ENCODE peak calls at places on chromosomes 2 and 18, in six cellular contexts. T, U, V, E, K and J are unnamed samples.

GRCh38 chr2:176092270-176093144 is at the start of gene HOXD13:
- DNase-seq in K (no peak), U (no peak), E (no peak), V (peak; percentile 68), T (no peak), J (no peak)

GRCh38 chr2:100482741-100483140 is 12.5 kb downstream of the NMS start:
- DNase-seq in E (no peak), T (no peak), V (no peak), U (no peak), K (no peak), J (no peak)

GRCh38 chr2:36329746-36330145 is 25.8 kb upstream of the CRIM1 start:
- DNase-seq in U (no peak), V (no peak), K (no peak), E (no peak), T (no peak), J (no peak)

GRCh38 chr2:83323055-83323454 is 1136.0 kb downstream of the SUCLG1 start:
- DNase-seq in E (no peak), K (no peak), V (no peak), T (no peak), U (no peak), J (no peak)

GRCh38 chr2:224151161-224151560 is 112.1 kb upstream of the SERPINE2 start:
- DNase-seq in U (no peak), E (peak; percentile 38), K (no peak), V (no peak), T (no peak), J (no peak)

GRCh38 chr2:241040811-241041334 is 42.5 kb downstream of the SNED1 start:
- DNase-seq in E (no peak), T (no peak), K (no peak), V (no peak), U (no peak), J (no peak)

GRCh38 chr2:218698885-218699284 is 11.8 kb upstream of the TTLL4 start:
- DNase-seq in V (no peak), E (no peak), K (no peak), U (no peak), T (no peak), J (no peak)

GRCh38 chr2:162308747-162309503 is 9.6 kb downstream of the IFIH1 start:
- DNase-seq in U (no peak), T (no peak), E (no peak), K (no peak), V (no peak), J (no peak)

GRCh38 chr2:68715353-68716041 is 19.1 kb upstream of the ARHGAP25 start:
- DNase-seq in V (peak; percentile 73), T (no peak), E (peak; percentile 79), K (peak; percentile 66), U (no peak), J (peak; percentile 45)

GRCh38 chr2:75602724-75603342 is 42.1 kb upstream of the EVA1A start:
- DNase-seq in V (no peak), K (no peak), T (no peak), E (peak; percentile 82), U (no peak), J (no peak)

GRCh38 chr18:58051765-58052460 is 7.9 kb downstream of the NEDD4L start:
- DNase-seq in T (no peak), V (no peak), K (no peak), U (no peak), E (peak; percentile 42), J (no peak)

GRCh38 chr2:42974697-42975357 is 182.4 kb upstream of the HAAO start:
- DNase-seq in E (peak; percentile 64), U (peak; percentile 35), K (peak; percentile 86), V (peak; percentile 90), T (peak; percentile 91), J (peak; percentile 90)

GRCh38 chr2:120204945-120205670 is 18.1 kb downstream of the TMEM185B start:
- DNase-seq in T (no peak), E (no peak), K (no peak), U (no peak), V (no peak), J (no peak)

GRCh38 chr2:44894058-44894457 is 47.4 kb upstream of the SIX3 start:
- DNase-seq in E (no peak), T (no peak), U (no peak), K (no peak), V (no peak), J (no peak)

GRCh38 chr2:241777167-241777685 is 604 bp downstream of the GAL3ST2 start:
- DNase-seq in E (no peak), K (peak; percentile 78), T (no peak), U (no peak), V (no peak), J (no peak)

GRCh38 chr2:178163395-178163794 is 30.9 kb upstream of the OSBPL6 start:
- DNase-seq in V (no peak), K (no peak), U (no peak), T (no peak), E (peak; percentile 35), J (no peak)

GRCh38 chr2:64654993-64655666 is 1.4 kb upstream of the SERTAD2 start:
- DNase-seq in E (no peak), T (no peak), V (no peak), K (no peak), U (no peak), J (no peak)

GRCh38 chr2:189276277-189276676 is 96.7 kb upstream of the COL5A2 start:
- DNase-seq in K (no peak), E (peak; percentile 88), V (no peak), U (no peak), T (no peak), J (no peak)

GRCh38 chr2:24018241-24018640 is 8.4 kb downstream of the MFSD2B start:
- DNase-seq in T (no peak), K (no peak), E (no peak), U (no peak), V (no peak), J (no peak)

GRCh38 chr2:102129956-102130650 is 12.4 kb upstream of the IL1R1 start:
- DNase-seq in E (no peak), T (no peak), K (no peak), U (no peak), V (no peak), J (no peak)

GRCh38 chr2:26711457-26712155 is 19.1 kb downstream of the KCNK3 start:
- DNase-seq in E (no peak), K (no peak), U (no peak), V (peak; percentile 21), T (no peak), J (no peak)

GRCh38 chr2:172425336-172425735 is 2.0 kb upstream of the ITGA6 start:
- DNase-seq in K (no peak), V (no peak), U (no peak), E (no peak), T (no peak), J (no peak)

GRCh38 chr2:199973703-199974102 is 18.3 kb downstream of the MAIP1 start:
- DNase-seq in K (no peak), T (no peak), E (peak; percentile 33), V (no peak), U (no peak), J (no peak)

GRCh38 chr2:200471324-200471848 is 38.5 kb downstream of the KCTD18 start:
- DNase-seq in K (no peak), T (no peak), V (no peak), U (peak; percentile 53), E (peak; percentile 36), J (no peak)

GRCh38 chr2:174608866-174609214 is 11.2 kb upstream of the WIPF1 start:
- DNase-seq in V (no peak), T (no peak), U (no peak), E (no peak), K (no peak), J (no peak)

DNA sequence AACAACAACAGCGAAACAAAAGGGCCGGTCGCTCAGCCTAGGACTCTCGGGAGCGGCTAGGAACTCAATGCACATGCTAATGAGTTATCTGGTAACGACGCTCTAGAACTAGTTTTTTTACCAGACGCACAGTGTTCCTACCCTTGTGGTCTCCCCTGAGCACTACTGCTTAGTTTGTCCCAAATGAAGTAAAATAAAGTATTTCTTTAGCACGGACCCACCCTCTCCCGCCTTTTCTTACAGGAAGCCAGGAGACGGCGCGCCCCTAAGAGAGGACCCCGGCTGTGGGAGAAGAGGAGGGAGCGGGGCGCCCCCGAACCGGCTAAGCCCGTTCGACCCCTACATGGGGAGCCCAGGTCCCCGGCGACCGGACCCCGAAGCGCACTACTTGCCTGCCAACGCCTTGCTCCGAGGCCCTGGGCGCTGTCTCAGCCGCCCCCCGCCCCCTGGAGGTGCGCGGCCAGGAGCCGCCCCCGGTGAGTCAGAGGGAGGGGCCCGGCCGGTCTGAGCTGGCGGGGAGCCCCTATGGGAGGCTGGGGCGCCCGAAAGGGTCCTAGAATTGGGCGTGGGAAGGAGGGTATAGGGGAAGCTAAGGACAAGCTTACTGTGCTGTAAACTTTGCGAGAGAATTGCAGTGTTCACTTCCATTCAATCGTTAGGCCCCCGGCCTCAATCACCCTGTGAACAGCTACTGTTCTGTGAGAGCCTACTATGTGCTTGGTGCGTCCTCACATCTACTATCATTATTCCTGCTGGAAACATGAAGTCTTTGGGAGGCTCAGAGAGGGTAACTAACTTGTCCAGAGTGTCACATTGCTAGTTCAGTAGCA is 3.6 kb upstream of the CAPG start:
- DNase-seq in K (peak; percentile 75), V (peak; percentile 90), E (peak; percentile 65), T (no peak), U (no peak), J (peak; percentile 50)
- TF ChIP-seq CTCF in K (no peak), V (no peak), E (no peak), T (no peak), U (no peak), J (no peak)

GRCh38 chr18:47895565-47896250 is 34.8 kb downstream of the SMAD2 start:
- DNase-seq in E (no peak), T (no peak), U (no peak), K (no peak), V (no peak), J (no peak)

GRCh38 chr18:47898055-47898454 is 32.4 kb downstream of the SMAD2 start:
- DNase-seq in U (no peak), E (no peak), T (no peak), V (no peak), K (no peak), J (no peak)

GRCh38 chr18:47901624-47902362 is 28.7 kb downstream of the SMAD2 start:
- DNase-seq in E (no peak), K (no peak), V (no peak), T (no peak), U (no peak), J (no peak)

GRCh38 chr18:47898696-47899095 is 31.8 kb downstream of the SMAD2 start:
- DNase-seq in T (no peak), E (peak; percentile 14), K (no peak), V (no peak), U (no peak), J (no peak)

GRCh38 chr18:47899107-47899840 is 31.2 kb downstream of the SMAD2 start:
- DNase-seq in U (no peak), V (no peak), E (no peak), T (no peak), K (no peak), J (no peak)
- TF ChIP-seq CTCF in U (no peak), V (no peak), E (no peak), T (no peak), K (no peak), J (no peak)

DNA sequence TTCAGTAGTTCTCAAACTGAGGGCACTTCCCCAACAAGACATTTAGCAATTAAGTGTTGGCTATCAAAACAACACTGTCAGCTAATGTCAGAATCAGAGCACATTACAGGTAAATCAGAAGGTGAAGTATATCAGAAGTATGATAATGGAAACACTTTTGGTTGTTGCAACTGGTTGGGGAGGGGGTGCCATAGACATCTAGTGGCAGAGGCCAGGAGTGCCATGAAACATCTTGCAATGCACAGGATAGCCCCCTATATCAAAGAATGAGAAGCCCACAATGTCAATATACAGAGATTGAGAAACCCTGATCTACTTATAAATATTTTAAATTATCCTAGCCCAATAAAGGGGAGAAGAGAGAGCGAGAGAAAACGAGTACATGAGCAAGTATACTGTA is 4.9 kb upstream of the XPO1 start:
- DNase-seq in T (no peak), V (no peak), K (no peak), E (no peak), U (no peak), J (no peak)
- TF ChIP-seq CTCF in T (no peak), V (no peak), K (no peak), E (no peak), U (no peak), J (no peak)

GRCh38 chr18:21805771-21806366 is 65.3 kb downstream of the MIB1 start:
- DNase-seq in E (no peak), U (no peak), V (no peak), T (no peak), K (no peak), J (no peak)
- TF ChIP-seq CTCF in E (no peak), U (no peak), V (no peak), T (no peak), K (no peak), J (no peak)